ENCODE peak calls at places on chromosomes 5 and 9, in five cellular contexts. A is HFFc6, H is AG08395, X is RWPE1, E is HTR-8/SVneo. M is an unnamed sample.

GRCh38 chr5:170070556-170071412 is 34.9 kb upstream of the FOXI1 start:
- DNase-seq in H (peak; percentile 66), E (peak; percentile 66), X (peak; percentile 53), A (peak; percentile 12), M (no peak)

GRCh38 chr9:92292338-92293074 is 991 bp downstream of the IARS1 start:
- DNase-seq in X (peak; percentile 44), A (peak; percentile 17), E (peak; percentile 2), H (peak; percentile 2), M (no peak)

GRCh38 chr9:35681341-35682002 is 7.7 kb downstream of the CA9 start:
- DNase-seq in H (no peak), E (no peak), X (no peak), A (peak; percentile 71), M (no peak)

GRCh38 chr9:7216004-7216821 is 458.4 kb downstream of the KDM4C start:
- DNase-seq in X (no peak), E (no peak), A (no peak), H (peak; percentile 20), M (no peak)

GRCh38 chr5:6201626-6202025 is 176.7 kb downstream of the MED10 start:
- DNase-seq in H (peak; percentile 14), X (no peak), E (peak; percentile 32), A (no peak), M (no peak)

GRCh38 chr5:114152656-114153360 is 209.1 kb upstream of the KCNN2 start:
- DNase-seq in H (no peak), A (no peak), E (no peak), X (no peak), M (no peak)

GRCh38 chr9:130128251-130128650 is 44.0 kb upstream of the NCS1 start:
- DNase-seq in X (no peak), E (no peak), A (no peak), H (no peak), M (peak; percentile 79)

GRCh38 chr5:146681586-146681945 is 165.6 kb upstream of the GPR151 start:
- DNase-seq in E (no peak), H (no peak), A (no peak), X (no peak), M (no peak)

GRCh38 chr5:55917402-55918096 is 66.4 kb downstream of the IL31RA start:
- DNase-seq in X (no peak), H (no peak), A (no peak), E (no peak), M (no peak)

M was measured in T-helper 22 cell.